ENCODE peak calls at places on chromosome 20, in four cellular contexts. S is HepG2, E is H1, Y is GM12878. C is an unnamed sample.

GRCh38 chr20:43667341-43668132 is 623 bp downstream of the MYBL2 start:
- DNase-seq in S (no peak), E (no peak), Y (no peak), C (peak)

GRCh38 chr20:16404171-16404570 is 169.1 kb downstream of the KIF16B start:
- DNase-seq in S (peak), E (no peak), Y (no peak), C (no peak)

GRCh38 chr20:17651761-17652388 is 30.2 kb downstream of the RRBP1 start:
- DNase-seq in S (no peak), E (no peak), Y (no peak), C (no peak)

GRCh38 chr20:35012227-35013069 is 56.8 kb downstream of the MYH7B start:
- DNase-seq in S (no peak), E (no peak), Y (no peak), C (no peak)

GRCh38 chr20:8082999-8083398 is 49.1 kb upstream of the PLCB1 start:
- DNase-seq in S (no peak), E (no peak), Y (no peak), C (no peak)

GRCh38 chr20:51715028-51715872 is 52.9 kb downstream of the ATP9A start:
- DNase-seq in S (no peak), E (no peak), Y (no peak), C (no peak)

GRCh38 chr20:45487231-45487635 is 17.7 kb downstream of the WFDC2 start:
- DNase-seq in S (no peak), E (no peak), Y (no peak), C (peak)

GRCh38 chr20:44832724-44833123 is 22.4 kb upstream of the RIMS4 start:
- DNase-seq in S (no peak), E (no peak), Y (no peak), C (no peak)

GRCh38 chr20:34669094-34669493 is 7.8 kb downstream of the PIGU start:
- DNase-seq in S (no peak), E (no peak), Y (no peak), C (no peak)

GRCh38 chr20:10218536-10219451 is at the start of gene SNAP25:
- DNase-seq in S (no peak), E (no peak), Y (no peak), C (peak)

GRCh38 chr20:11229772-11230171 is 556.0 kb upstream of the JAG1 start:
- DNase-seq in S (no peak), E (no peak), Y (no peak), C (no peak)

GRCh38 chr20:35111141-35111888 is 18.7 kb upstream of the TRPC4AP start:
- DNase-seq in S (no peak), E (no peak), Y (no peak), C (no peak)

GRCh38 chr20:32702706-32703425 is 29.1 kb upstream of the C20orf203 start:
- DNase-seq in S (no peak), E (no peak), Y (no peak), C (no peak)

GRCh38 chr20:16124911-16125776 is 448.1 kb downstream of the KIF16B start:
- DNase-seq in S (peak), E (no peak), Y (no peak), C (no peak)

GRCh38 chr20:59723607-59724456 is 119.5 kb downstream of the PHACTR3 start:
- DNase-seq in S (no peak), E (no peak), Y (no peak), C (no peak)

GRCh38 chr20:34315236-34315635 is 12.1 kb upstream of the AHCY start:
- DNase-seq in S (no peak), E (no peak), Y (no peak), C (no peak)

GRCh38 chr20:2771631-2772080 is 28.8 kb downstream of the CPXM1 start:
- DNase-seq in S (peak), E (no peak), Y (no peak), C (no peak)

GRCh38 chr20:21396921-21397340 is 395 bp downstream of the NKX2-4 start:
- DNase-seq in S (no peak), E (no peak), Y (no peak), C (peak)

GRCh38 chr20:23207826-23208555 is 121.9 kb upstream of the CD93 start:
- DNase-seq in S (no peak), E (no peak), Y (no peak), C (no peak)

GRCh38 chr20:20452254-20452676 is 84.4 kb downstream of the INSM1 start:
- DNase-seq in S (no peak), E (peak), Y (peak), C (peak)

GRCh38 chr20:4516851-4517250 is 204.9 kb upstream of the PRND start:
- DNase-seq in S (no peak), E (no peak), Y (no peak), C (no peak)

GRCh38 chr20:7829031-7829430 is 111.2 kb downstream of the HAO1 start:
- DNase-seq in S (no peak), E (no peak), Y (no peak), C (no peak)

GRCh38 chr20:9829835-9830234 is 9.0 kb downstream of the PAK5 start:
- DNase-seq in S (no peak), E (no peak), Y (no peak), C (no peak)

GRCh38 chr20:43572891-43573290 is 14.1 kb downstream of the SGK2 start:
- DNase-seq in S (no peak), E (no peak), Y (no peak), C (no peak)

GRCh38 chr20:19823216-19823615 is 65.2 kb downstream of the RIN2 start:
- DNase-seq in S (no peak), E (no peak), Y (no peak), C (no peak)

GRCh38 chr20:23049933-23050838 is 714 bp upstream of the THBD start:
- DNase-seq in S (no peak), E (no peak), Y (no peak), C (no peak)

GRCh38 chr20:910840-911770 is 5.0 kb downstream of the ANGPT4 start:
- DNase-seq in S (no peak), E (no peak), Y (no peak), C (no peak)

GRCh38 chr20:59222982-59223610 is 59.5 kb downstream of the ZNF831 start:
- DNase-seq in S (no peak), E (no peak), Y (no peak), C (no peak)

DNA sequence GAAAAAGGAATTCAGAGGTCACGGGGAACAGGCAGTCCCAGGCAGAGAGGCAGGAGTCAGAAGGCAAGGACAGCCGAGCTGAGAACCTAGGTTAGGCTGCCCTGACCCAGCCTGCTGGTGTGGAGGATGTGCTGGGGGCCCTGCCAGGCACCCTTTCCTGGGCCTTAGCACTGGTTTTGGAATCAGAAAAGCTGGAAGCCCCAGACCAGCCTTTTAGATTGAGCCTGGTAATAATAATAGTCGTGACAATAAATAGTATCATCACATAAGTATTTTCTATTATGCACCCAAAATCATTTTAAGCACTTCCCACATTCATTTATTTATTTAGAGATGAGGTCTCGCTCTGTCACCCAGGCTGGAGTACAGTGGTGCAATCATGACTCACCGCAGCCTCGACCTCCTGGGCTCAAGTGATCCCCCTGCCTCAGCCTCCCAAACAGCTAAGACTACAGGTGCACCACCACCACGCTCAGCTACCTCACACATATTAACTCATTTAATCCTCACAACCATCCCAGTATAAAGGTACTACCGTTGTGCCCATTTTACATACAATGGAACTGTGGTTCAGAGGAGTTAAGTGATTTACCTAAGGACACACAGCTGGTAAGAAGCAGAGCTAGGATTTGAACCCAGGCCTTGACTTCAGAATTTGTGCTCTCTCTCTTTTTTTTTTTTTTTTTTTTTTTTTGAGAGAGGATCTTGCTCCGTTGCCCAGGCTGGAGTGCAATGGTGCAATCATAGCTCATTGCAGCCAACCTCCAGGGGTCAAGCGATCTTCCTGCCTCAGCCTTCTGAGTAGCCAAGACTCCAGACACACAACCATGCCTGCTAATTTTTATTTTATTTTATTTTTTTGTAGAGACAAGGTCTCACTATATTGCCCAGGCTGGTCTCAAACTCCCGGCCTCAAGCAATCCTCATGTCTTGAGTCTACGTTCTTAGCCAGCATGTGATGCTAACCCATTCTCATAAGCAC is 19.7 kb downstream of the TGM2 start:
- DNase-seq in S (peak), E (no peak), Y (no peak), C (no peak)
- TF ChIP-seq POLR2A in S (no peak), E (no peak), Y (no peak), C (no peak)

DNA sequence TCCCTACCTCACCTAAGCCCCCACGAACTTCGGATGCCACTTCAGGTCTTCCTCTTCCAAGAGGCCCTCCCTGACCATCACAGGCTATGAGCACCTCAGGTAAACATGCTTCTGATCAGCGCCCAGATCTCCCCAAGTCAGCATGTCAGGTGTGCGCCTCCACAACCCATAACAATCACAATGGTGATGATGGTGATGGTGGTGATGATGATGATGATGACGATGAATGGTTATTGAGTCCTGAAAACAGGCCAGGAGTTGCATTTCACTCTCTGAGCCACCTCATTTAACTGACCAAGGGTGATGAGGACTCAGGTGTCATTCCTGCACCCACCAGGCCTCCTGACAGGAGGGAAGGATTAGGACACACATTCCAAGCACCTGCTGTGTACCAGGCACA is 426.6 kb upstream of the SULF2 start:
- DNase-seq in S (no peak), E (no peak), Y (no peak), C (no peak)
- TF ChIP-seq TAF1 in S (no peak), E (no peak), Y (no peak), C (no peak)

GRCh38 chr20:53926428-53927028 is 143.9 kb downstream of the BCAS1 start:
- DNase-seq in S (peak), E (no peak), Y (peak), C (no peak)
- TF ChIP-seq POLR2AphosphoS5 in S (no peak), E (no peak), Y (peak), C (no peak)

GRCh38 chr20:5636841-5637240 is 113.4 kb upstream of the SHLD1 start:
- DNase-seq in S (no peak), E (no peak), Y (no peak), C (no peak)
- TF ChIP-seq POLR2A in S (no peak), E (no peak), Y (no peak), C (no peak)

GRCh38 chr20:63311833-63312243 is 18.9 kb downstream of the COL20A1 start:
- DNase-seq in S (no peak), E (no peak), Y (no peak), C (no peak)

GRCh38 chr20:63311186-63311832 is 18.3 kb downstream of the COL20A1 start:
- DNase-seq in S (no peak), E (no peak), Y (no peak), C (no peak)

GRCh38 chr20:63309261-63310071 is 16.5 kb downstream of the COL20A1 start:
- DNase-seq in S (peak), E (no peak), Y (no peak), C (no peak)

GRCh38 chr20:63312268-63312667 is 19.3 kb downstream of the COL20A1 start:
- DNase-seq in S (no peak), E (no peak), Y (no peak), C (no peak)

GRCh38 chr20:63310265-63310971 is 17.4 kb downstream of the COL20A1 start:
- DNase-seq in S (no peak), E (no peak), Y (no peak), C (no peak)
- TF ChIP-seq TAF1 in S (no peak), E (no peak), Y (no peak), C (no peak)

DNA sequence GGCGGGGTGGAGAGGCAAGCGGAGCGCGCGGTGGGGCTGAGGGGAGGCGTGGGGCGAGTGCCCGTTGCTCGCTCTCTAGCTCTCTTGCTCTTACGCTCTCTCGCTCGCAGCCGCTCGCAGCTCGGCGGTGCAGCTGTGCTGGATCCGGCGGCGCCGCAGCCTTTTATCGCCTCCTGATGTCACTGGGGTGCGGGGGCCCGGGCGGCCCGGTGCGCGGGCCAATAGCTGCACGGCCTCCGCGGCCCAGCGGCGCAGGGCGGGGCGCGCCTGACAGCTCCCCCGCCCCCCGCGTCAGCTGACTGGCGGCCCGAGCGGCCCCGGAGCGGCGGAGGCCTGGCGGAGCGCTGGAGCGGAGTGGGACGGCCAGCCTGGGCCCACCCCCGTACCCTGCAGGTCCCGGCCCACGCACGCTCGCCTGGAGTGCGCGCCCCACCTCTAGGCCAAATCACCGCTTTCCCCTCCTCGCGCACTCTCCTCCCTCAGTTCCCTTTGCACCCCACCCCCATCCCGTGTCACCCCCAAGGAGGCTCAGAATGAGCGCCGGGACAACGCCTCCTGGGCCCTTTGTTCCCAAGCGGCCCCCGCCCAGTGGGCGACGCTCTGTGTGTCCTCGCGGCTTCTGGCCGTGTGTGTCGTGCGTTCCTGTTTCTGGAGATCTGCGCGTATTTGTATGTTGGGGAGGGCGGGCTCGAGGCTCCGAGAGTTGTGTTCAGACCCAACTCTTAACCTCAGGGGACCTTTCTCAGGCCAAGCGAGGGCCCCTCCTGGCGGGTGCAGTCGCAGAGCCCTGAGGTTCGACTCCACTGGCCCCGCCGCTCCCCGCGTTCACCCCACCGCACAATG is at the start of gene MAFB:
- DNase-seq in S (peak), E (peak), Y (no peak), C (peak)
- TF ChIP-seq POLR2AphosphoS5 in S (peak), E (peak), Y (no peak), C (no peak)

DNA sequence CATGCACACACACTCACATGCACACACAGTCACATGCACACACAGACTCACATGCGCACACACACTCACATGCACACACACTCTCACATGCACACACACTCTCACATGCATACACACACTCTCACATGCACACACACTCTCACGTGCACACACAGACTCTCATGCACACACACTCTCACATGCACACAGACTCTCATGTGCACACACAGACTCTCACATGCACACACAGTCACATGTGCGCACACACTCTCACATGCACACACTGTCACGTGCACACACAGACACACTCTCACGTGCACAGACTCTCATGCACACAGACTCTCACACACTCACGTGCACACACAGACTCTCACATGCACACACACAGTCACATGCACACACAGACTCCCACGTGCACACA is 36.6 kb upstream of the VSX1 start:
- DNase-seq in S (no peak), E (no peak), Y (no peak), C (no peak)
- TF ChIP-seq POLR2A in S (no peak), E (no peak), Y (no peak), C (no peak)

DNA sequence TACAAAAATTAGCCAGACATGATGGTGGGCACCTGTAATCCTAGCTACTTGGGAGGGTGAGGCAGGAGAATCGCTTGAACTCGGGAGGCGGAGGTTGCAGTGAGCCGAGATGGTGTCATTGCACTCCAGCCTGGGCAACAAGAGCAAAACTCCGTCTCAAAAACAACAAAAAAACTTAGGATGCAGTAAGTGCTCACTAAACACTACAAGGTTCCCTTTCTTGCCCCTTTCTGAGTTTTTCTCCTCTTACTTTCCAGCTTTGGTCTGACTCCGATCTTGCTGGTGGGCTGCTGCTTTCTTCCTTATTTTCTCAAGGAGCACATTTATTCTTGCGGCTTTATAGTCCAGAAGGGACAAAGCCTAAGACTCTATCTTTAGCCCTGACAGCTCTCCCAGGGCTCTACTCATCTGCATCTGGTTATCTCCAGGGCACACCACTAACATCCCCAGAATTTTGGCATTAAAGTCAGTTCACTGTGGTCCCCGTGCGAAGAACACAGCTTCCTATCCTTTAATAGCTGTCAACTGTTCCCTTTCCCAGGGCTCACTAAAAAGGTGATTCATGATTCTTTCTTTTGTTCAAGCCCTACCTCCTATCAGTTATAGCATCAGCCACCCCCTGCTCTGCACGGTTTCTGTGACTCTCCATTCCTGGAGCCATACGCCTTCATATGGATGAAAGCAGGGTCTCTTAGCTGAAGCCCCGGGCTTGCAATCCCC is 17.1 kb upstream of the RPN2 start:
- DNase-seq in S (no peak), E (no peak), Y (no peak), C (no peak)
- TF ChIP-seq TAF1 in S (no peak), E (no peak), Y (no peak), C (no peak)

GRCh38 chr20:61499859-61500258 is 247.8 kb downstream of the CDH4 start:
- DNase-seq in S (no peak), E (no peak), Y (no peak), C (no peak)
- TF ChIP-seq POLR2AphosphoS5 in S (no peak), E (no peak), Y (no peak), C (no peak)

DNA sequence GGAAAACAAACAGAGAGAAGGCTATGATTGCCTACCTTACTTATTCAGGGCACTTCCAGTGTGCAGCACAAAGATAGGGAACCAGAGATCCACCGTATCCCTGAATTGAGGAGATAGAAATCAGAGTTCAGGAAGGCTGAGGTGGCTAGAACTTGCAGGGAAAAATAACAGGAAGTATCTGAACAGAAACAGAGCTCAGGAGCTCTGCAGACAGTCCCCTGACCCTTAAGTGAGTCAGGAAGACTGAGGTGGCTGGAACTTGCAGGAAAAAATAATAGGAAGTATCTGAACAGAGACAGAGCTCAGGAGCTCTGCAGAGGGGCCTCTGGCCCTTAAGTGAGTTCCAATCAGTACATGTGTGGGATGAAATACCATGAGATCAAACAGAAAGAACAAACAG is 65.4 kb downstream of the RPRD1B start:
- DNase-seq in S (no peak), E (no peak), Y (no peak), C (no peak)
- TF ChIP-seq POLR2A in S (no peak), E (no peak), Y (no peak), C (no peak)